ENCODE peak calls at places on chromosomes 13 and 19, in five cellular contexts. Y is right atrium auricular region, E is ascending aorta, W is uterus, M is A549. P is an unnamed sample.

GRCh38 chr19:23799321-23799720 is 40.6 kb upstream of the ZNF681 start:
- DNase-seq in W (no peak), M (no peak), Y (no peak), E (no peak), P (no peak)

GRCh38 chr13:25717798-25718197 is 334.0 kb downstream of the SHISA2 start:
- DNase-seq in E (no peak), M (no peak), W (no peak), Y (no peak), P (no peak)

GRCh38 chr13:102395174-102395573 is 6.7 kb downstream of the FGF14 start:
- DNase-seq in W (no peak), E (no peak), Y (no peak), M (no peak), P (no peak)

GRCh38 chr19:44635581-44636438 is 7.9 kb upstream of the PVR start:
- DNase-seq in E (no peak), Y (no peak), W (no peak), M (no peak), P (peak)

GRCh38 chr13:98466634-98467236 is 110.2 kb downstream of the STK24 start:
- DNase-seq in Y (no peak), M (peak), E (no peak), W (no peak), P (peak)

GRCh38 chr19:13506550-13506878 is 235 bp upstream of the CACNA1A start:
- DNase-seq in W (no peak), M (no peak), Y (no peak), E (no peak), P (no peak)

GRCh38 chr19:42407085-42407815 is 17.2 kb upstream of the CNFN start:
- DNase-seq in M (no peak), W (no peak), E (no peak), Y (no peak), P (no peak)

GRCh38 chr13:47794963-47795362 is 206.1 kb downstream of the SUCLA2 start:
- DNase-seq in M (peak), Y (no peak), E (no peak), W (no peak), P (no peak)

GRCh38 chr19:51407631-51408131 is 9.8 kb downstream of the SIGLEC10 start:
- DNase-seq in E (no peak), Y (no peak), M (peak), W (no peak), P (peak)

GRCh38 chr19:1027953-1028902 is 1.8 kb downstream of the CNN2 start:
- DNase-seq in E (peak), W (peak), M (peak), Y (no peak), P (peak)

GRCh38 chr13:113596321-113597200 is 12.0 kb downstream of the TFDP1 start:
- DNase-seq in Y (no peak), E (peak), M (no peak), W (no peak), P (no peak)

GRCh38 chr19:18469245-18470107 is 31.5 kb upstream of the ISYNA1 start:
- DNase-seq in M (peak), E (peak), Y (peak), W (peak), P (no peak)

GRCh38 chr13:98004107-98004506 is 50.6 kb downstream of the IPO5 start:
- DNase-seq in W (no peak), M (no peak), E (no peak), Y (no peak), P (peak)

GRCh38 chr13:111966969-111967368 is 100.0 kb upstream of the SOX1 start:
- DNase-seq in Y (no peak), M (no peak), W (no peak), E (no peak), P (no peak)

GRCh38 chr19:52516191-52516590 is 11.3 kb upstream of the ZNF808 start:
- DNase-seq in M (no peak), Y (no peak), E (no peak), W (no peak), P (no peak)

GRCh38 chr19:33419763-33420080 is 46.2 kb downstream of the CEBPG start:
- DNase-seq in E (no peak), M (no peak), Y (no peak), W (no peak), P (no peak)

GRCh38 chr13:48415516-48415915 is 2.6 kb upstream of the LPAR6 start:
- DNase-seq in M (no peak), E (no peak), W (no peak), Y (no peak), P (no peak)

GRCh38 chr19:48874309-48875135 is 2.3 kb downstream of the PPP1R15A start:
- DNase-seq in E (no peak), W (peak), Y (no peak), M (peak), P (peak)

GRCh38 chr13:83215627-83216026 is 666.6 kb downstream of the SLITRK1 start:
- DNase-seq in M (no peak), E (no peak), Y (no peak), W (no peak), P (peak)

GRCh38 chr13:86567119-86567518 is 767.9 kb upstream of the SLITRK6 start:
- DNase-seq in E (no peak), W (no peak), M (no peak), Y (no peak), P (no peak)

GRCh38 chr19:48372904-48373303 is 8.7 kb downstream of the SYNGR4 start:
- DNase-seq in W (no peak), E (no peak), Y (no peak), M (no peak), P (peak)

GRCh38 chr13:48155850-48156249 is 60.9 kb upstream of the MED4 start:
- DNase-seq in M (peak), E (no peak), Y (no peak), W (no peak), P (peak)

GRCh38 chr13:76481738-76482137 is 404.5 kb downstream of the KCTD12 start:
- DNase-seq in E (no peak), M (no peak), Y (no peak), W (no peak), P (peak)

GRCh38 chr13:25253702-25254101 is 33.6 kb downstream of the MTMR6 start:
- DNase-seq in W (no peak), Y (no peak), M (no peak), E (no peak), P (peak)

GRCh38 chr19:16342002-16342715 is 17.5 kb downstream of the KLF2 start:
- DNase-seq in Y (peak), M (no peak), W (no peak), E (no peak), P (no peak)

GRCh38 chr13:49436890-49437289 is 7.0 kb downstream of the CAB39L start:
- DNase-seq in W (peak), M (no peak), E (peak), Y (peak), P (peak)
- TF ChIP-seq CTCF in W (peak), M (peak), E (peak), Y (no peak), P (no peak)

DNA sequence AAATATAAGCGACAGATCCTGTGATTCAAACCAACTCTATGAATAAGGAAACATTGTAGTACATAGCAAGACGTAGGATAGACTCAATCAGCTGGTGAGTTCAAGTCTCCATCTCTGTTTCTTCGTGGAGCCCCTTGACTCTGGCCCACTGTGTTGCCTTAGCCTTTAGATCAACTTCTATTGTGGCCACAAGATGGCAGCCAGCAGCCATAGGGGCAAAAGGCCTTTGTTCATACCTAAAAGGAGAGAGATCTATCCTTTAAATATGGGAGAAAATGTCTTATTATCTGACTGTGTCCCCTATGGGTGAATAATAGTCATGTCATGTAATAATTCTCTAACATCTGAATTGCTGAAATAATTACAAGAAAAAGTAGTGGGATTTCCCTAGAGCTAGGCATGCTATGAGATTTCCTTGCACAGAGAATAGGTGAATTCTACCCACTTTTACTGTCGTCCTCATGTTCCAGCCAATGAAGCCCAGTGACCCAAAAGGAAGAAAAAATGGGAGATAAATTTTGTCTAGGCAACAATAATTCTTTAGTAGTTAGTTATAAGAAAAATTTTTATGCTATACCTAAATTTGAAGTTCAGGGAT is 129.4 kb downstream of the PCDH20 start:
- DNase-seq in W (no peak), E (no peak), Y (no peak), M (no peak), P (peak)
- TF ChIP-seq CTCF in W (no peak), E (no peak), Y (no peak), M (no peak), P (peak)

GRCh38 chr13:31967155-31967554 is 64.4 kb upstream of the FRY start:
- DNase-seq in W (no peak), M (no peak), Y (no peak), E (no peak), P (no peak)
- TF ChIP-seq CTCF in W (no peak), M (no peak), Y (no peak), E (no peak), P (no peak)

GRCh38 chr13:22877421-22877820 is 303.4 kb upstream of the SGCG start:
- DNase-seq in Y (no peak), W (no peak), M (no peak), E (no peak), P (no peak)
- TF ChIP-seq CTCF in Y (no peak), W (no peak), M (no peak), E (no peak), P (no peak)

GRCh38 chr19:10915511-10916091 is 12.8 kb downstream of the YIPF2 start:
- DNase-seq in M (no peak), Y (no peak), E (no peak), W (no peak), P (peak)
- TF ChIP-seq CTCF in M (no peak), Y (no peak), E (no peak), W (peak), P (no peak)

GRCh38 chr19:2199215-2199614 is 35.5 kb downstream of the DOT1L start:
- DNase-seq in M (peak), W (no peak), Y (no peak), E (no peak), P (no peak)
- TF ChIP-seq CTCF in M (no peak), W (no peak), Y (no peak), E (peak), P (peak)

GRCh38 chr13:72259528-72259927 is 392.5 kb upstream of the DACH1 start:
- DNase-seq in E (no peak), M (no peak), Y (no peak), W (no peak), P (no peak)

GRCh38 chr13:72261732-72262131 is 394.7 kb upstream of the DACH1 start:
- DNase-seq in E (no peak), Y (no peak), W (no peak), M (no peak), P (no peak)

GRCh38 chr13:72253754-72254153 is 386.8 kb upstream of the DACH1 start:
- DNase-seq in E (no peak), Y (no peak), W (no peak), M (no peak), P (no peak)

GRCh38 chr13:72258340-72258981 is 391.5 kb upstream of the DACH1 start:
- DNase-seq in Y (no peak), M (no peak), W (no peak), E (no peak), P (no peak)

DNA sequence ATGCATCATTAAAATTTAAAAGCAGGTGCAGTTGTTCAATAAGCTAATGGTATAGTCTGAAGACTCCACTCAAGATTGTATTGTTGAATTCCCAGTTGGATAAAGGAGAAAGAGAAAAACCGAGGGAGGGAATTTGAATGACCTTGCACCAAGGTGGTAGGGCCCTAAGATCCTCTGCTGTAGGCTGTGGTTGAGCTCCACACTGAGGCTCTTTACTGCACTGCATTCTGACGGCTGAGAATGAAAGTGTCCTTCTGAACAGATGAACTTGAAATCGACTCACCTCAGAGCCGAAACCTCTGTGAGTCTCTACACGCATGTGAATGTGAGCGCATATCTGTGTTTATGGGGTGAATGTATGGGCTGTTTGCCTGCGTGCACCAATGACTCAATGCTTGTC is 388.9 kb upstream of the DACH1 start:
- DNase-seq in M (no peak), W (no peak), Y (no peak), E (no peak), P (peak)
- TF ChIP-seq CTCF in M (no peak), W (no peak), Y (no peak), E (no peak), P (peak)